ENCODE peak calls at places on chromosomes 16 and 17, in seven cellular contexts. One of them, this sample, is unnamed.

GRCh38 chr16:83954577-83955016 is 1.6 kb downstream of the OSGIN1 start:
- DNase-seq in stomach: peak; percentile 56
- DNase-seq in breast epithelium: peak; percentile 63
- DNase-seq in HCT116: peak; percentile 54
- DNase-seq in prostate gland: no peak
- DNase-seq in suprapubic skin: no peak
- DNase-seq in H1: no peak
- DNase-seq in this sample: peak; percentile 74

GRCh38 chr16:27179500-27180072 is 23.7 kb upstream of the KDM8 start:
- DNase-seq in stomach: peak; percentile 88
- DNase-seq in breast epithelium: peak; percentile 38
- DNase-seq in HCT116: peak; percentile 58
- DNase-seq in prostate gland: peak; percentile 57
- DNase-seq in suprapubic skin: peak; percentile 92
- DNase-seq in H1: peak; percentile 96
- DNase-seq in this sample: peak; percentile 92

GRCh38 chr17:37816951-37817350 is 72.1 kb upstream of the HNF1B start:
- DNase-seq in stomach: no peak
- DNase-seq in breast epithelium: no peak
- DNase-seq in HCT116: no peak
- DNase-seq in prostate gland: peak; percentile 27
- DNase-seq in suprapubic skin: no peak
- DNase-seq in H1: no peak
- DNase-seq in this sample: no peak

GRCh38 chr17:1617620-1618174 is 10.9 kb downstream of the SLC43A2 start:
- DNase-seq in stomach: peak; percentile 52
- DNase-seq in breast epithelium: no peak
- DNase-seq in HCT116: peak; percentile 93
- DNase-seq in prostate gland: no peak
- DNase-seq in suprapubic skin: no peak
- DNase-seq in H1: no peak
- DNase-seq in this sample: peak; percentile 82

GRCh38 chr16:89581045-89581695 is 5.6 kb downstream of the CPNE7 start:
- DNase-seq in stomach: no peak
- DNase-seq in breast epithelium: no peak
- DNase-seq in HCT116: peak; percentile 66
- DNase-seq in prostate gland: no peak
- DNase-seq in suprapubic skin: no peak
- DNase-seq in H1: no peak
- DNase-seq in this sample: no peak

GRCh38 chr16:105521-105920 is 27.5 kb downstream of the MPG start:
- DNase-seq in stomach: no peak
- DNase-seq in breast epithelium: no peak
- DNase-seq in HCT116: no peak
- DNase-seq in prostate gland: no peak
- DNase-seq in suprapubic skin: no peak
- DNase-seq in H1: no peak
- DNase-seq in this sample: no peak

GRCh38 chr17:74429604-74430384 is 2.1 kb upstream of the GPRC5C start:
- DNase-seq in stomach: peak; percentile 74
- DNase-seq in breast epithelium: peak; percentile 41
- DNase-seq in HCT116: no peak
- DNase-seq in prostate gland: peak; percentile 76
- DNase-seq in suprapubic skin: no peak
- DNase-seq in H1: no peak
- DNase-seq in this sample: peak; percentile 67

GRCh38 chr17:36977066-36977465 is 28.3 kb downstream of the AATF start:
- DNase-seq in stomach: no peak
- DNase-seq in breast epithelium: no peak
- DNase-seq in HCT116: no peak
- DNase-seq in prostate gland: no peak
- DNase-seq in suprapubic skin: no peak
- DNase-seq in H1: no peak
- DNase-seq in this sample: no peak

GRCh38 chr16:57530104-57530522 is 6.3 kb downstream of the CCDC102A start:
- DNase-seq in stomach: no peak
- DNase-seq in breast epithelium: no peak
- DNase-seq in HCT116: no peak
- DNase-seq in prostate gland: no peak
- DNase-seq in suprapubic skin: peak; percentile 72
- DNase-seq in H1: no peak
- DNase-seq in this sample: peak; percentile 63

GRCh38 chr17:27756467-27757371 is 43.6 kb downstream of the NOS2 start:
- DNase-seq in stomach: peak; percentile 69
- DNase-seq in breast epithelium: no peak
- DNase-seq in HCT116: peak; percentile 23
- DNase-seq in prostate gland: peak; percentile 27
- DNase-seq in suprapubic skin: no peak
- DNase-seq in H1: peak; percentile 86
- DNase-seq in this sample: peak; percentile 68

GRCh38 chr17:2547176-2547575 is 35.5 kb upstream of the METTL16 start:
- DNase-seq in stomach: no peak
- DNase-seq in breast epithelium: no peak
- DNase-seq in HCT116: no peak
- DNase-seq in prostate gland: no peak
- DNase-seq in suprapubic skin: no peak
- DNase-seq in H1: no peak
- DNase-seq in this sample: no peak

GRCh38 chr16:69112285-69113129 is 7.1 kb downstream of the HAS3 start:
- DNase-seq in stomach: peak; percentile 71
- DNase-seq in breast epithelium: no peak
- DNase-seq in HCT116: no peak
- DNase-seq in prostate gland: no peak
- DNase-seq in suprapubic skin: no peak
- DNase-seq in H1: peak; percentile 90
- DNase-seq in this sample: peak; percentile 64

GRCh38 chr16:17224859-17225258 is 245.9 kb downstream of the XYLT1 start:
- DNase-seq in stomach: peak; percentile 36
- DNase-seq in breast epithelium: peak; percentile 73
- DNase-seq in HCT116: no peak
- DNase-seq in prostate gland: peak; percentile 69
- DNase-seq in suprapubic skin: no peak
- DNase-seq in H1: no peak
- DNase-seq in this sample: peak; percentile 66

GRCh38 chr17:9291912-9292562 is 270.7 kb downstream of the NTN1 start:
- DNase-seq in stomach: peak; percentile 42
- DNase-seq in breast epithelium: no peak
- DNase-seq in HCT116: no peak
- DNase-seq in prostate gland: peak; percentile 46
- DNase-seq in suprapubic skin: no peak
- DNase-seq in H1: peak; percentile 66
- DNase-seq in this sample: peak; percentile 43

GRCh38 chr16:23353440-23353839 is 51.3 kb downstream of the SCNN1B start:
- DNase-seq in stomach: no peak
- DNase-seq in breast epithelium: no peak
- DNase-seq in HCT116: no peak
- DNase-seq in prostate gland: no peak
- DNase-seq in suprapubic skin: no peak
- DNase-seq in H1: no peak
- DNase-seq in this sample: no peak

GRCh38 chr16:5321925-5322324 is 224.3 kb upstream of the EEF2KMT start:
- DNase-seq in stomach: no peak
- DNase-seq in breast epithelium: no peak
- DNase-seq in HCT116: no peak
- DNase-seq in prostate gland: no peak
- DNase-seq in suprapubic skin: no peak
- DNase-seq in H1: no peak
- DNase-seq in this sample: no peak

GRCh38 chr17:50272711-50273653 is 1.3 kb upstream of the TMEM92 start:
- DNase-seq in stomach: peak; percentile 62
- DNase-seq in breast epithelium: no peak
- DNase-seq in HCT116: no peak
- DNase-seq in prostate gland: no peak
- DNase-seq in suprapubic skin: peak; percentile 83
- DNase-seq in H1: peak; percentile 95
- DNase-seq in this sample: peak; percentile 62

GRCh38 chr17:38912221-38912813 is 13.1 kb upstream of the LASP1NB start:
- DNase-seq in stomach: peak; percentile 52
- DNase-seq in breast epithelium: no peak
- DNase-seq in HCT116: no peak
- DNase-seq in prostate gland: no peak
- DNase-seq in suprapubic skin: peak; percentile 68
- DNase-seq in H1: no peak
- DNase-seq in this sample: peak; percentile 50

GRCh38 chr16:28984619-28985135 is at the start of gene LAT:
- DNase-seq in stomach: peak; percentile 40
- DNase-seq in breast epithelium: no peak
- DNase-seq in HCT116: no peak
- DNase-seq in prostate gland: no peak
- DNase-seq in suprapubic skin: no peak
- DNase-seq in H1: no peak
- DNase-seq in this sample: peak; percentile 56

GRCh38 chr17:41492771-41493170 is 3.1 kb upstream of the KRT36 start:
- DNase-seq in stomach: no peak
- DNase-seq in breast epithelium: no peak
- DNase-seq in HCT116: no peak
- DNase-seq in prostate gland: no peak
- DNase-seq in suprapubic skin: no peak
- DNase-seq in H1: no peak
- DNase-seq in this sample: peak; percentile 32

GRCh38 chr17:31112001-31112661 is 17.4 kb downstream of the NF1 start:
- DNase-seq in stomach: no peak
- DNase-seq in breast epithelium: no peak
- DNase-seq in HCT116: no peak
- DNase-seq in prostate gland: no peak
- DNase-seq in suprapubic skin: no peak
- DNase-seq in H1: no peak
- DNase-seq in this sample: no peak

DNA sequence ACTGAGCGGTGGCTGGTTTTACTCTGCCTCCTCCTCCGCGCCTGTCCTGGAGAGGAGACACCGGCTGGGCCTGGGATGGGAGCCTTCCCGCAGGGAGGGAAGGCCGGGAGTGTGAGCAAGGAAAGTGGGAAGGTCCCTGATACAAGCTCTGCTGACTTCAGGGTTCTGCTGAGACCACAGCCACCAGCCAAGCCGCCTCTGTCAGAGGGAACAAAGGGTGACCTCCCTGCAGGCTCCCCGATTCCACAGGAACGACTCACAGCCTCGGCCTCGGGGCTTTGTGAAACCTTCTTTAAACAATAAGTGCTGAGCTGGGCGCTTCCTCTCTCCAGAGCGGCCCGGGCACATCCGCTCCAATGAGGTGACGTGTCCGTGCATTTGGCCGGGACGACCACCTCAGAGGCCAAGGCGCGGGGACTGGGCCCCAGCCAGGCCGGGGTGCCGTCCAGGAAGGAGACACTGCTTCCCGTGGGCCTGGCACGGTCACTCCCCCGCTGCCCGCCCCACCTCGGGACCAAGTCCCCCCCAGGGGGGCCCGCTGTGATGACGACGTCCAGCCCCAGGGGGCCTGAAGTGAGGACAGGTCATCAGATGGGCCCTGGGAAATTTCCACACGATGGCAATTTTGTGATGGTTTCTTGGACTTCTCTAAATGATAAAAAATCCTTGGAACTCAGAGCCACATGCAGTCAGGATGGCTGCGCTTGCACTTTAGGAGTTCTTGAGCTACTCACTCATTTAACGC is 11.8 kb upstream of the CIBAR2 start:
- DNase-seq in stomach: no peak
- DNase-seq in breast epithelium: peak; percentile 82
- DNase-seq in HCT116: no peak
- DNase-seq in prostate gland: no peak
- DNase-seq in suprapubic skin: peak; percentile 90
- DNase-seq in H1: no peak
- DNase-seq in this sample: peak; percentile 26
- TF ChIP-seq POLR2AphosphoS5 in stomach: no peak
- TF ChIP-seq POLR2AphosphoS5 in breast epithelium: peak; percentile 76
- TF ChIP-seq POLR2AphosphoS5 in HCT116: no peak
- TF ChIP-seq POLR2AphosphoS5 in prostate gland: peak; percentile 35
- TF ChIP-seq POLR2AphosphoS5 in suprapubic skin: peak; percentile 32
- TF ChIP-seq POLR2AphosphoS5 in H1: no peak
- TF ChIP-seq POLR2AphosphoS5 in this sample: no peak

GRCh38 chr16:84975522-84975921 is 35.8 kb downstream of the ZDHHC7 start:
- DNase-seq in stomach: no peak
- DNase-seq in breast epithelium: no peak
- DNase-seq in HCT116: no peak
- DNase-seq in prostate gland: no peak
- DNase-seq in suprapubic skin: no peak
- DNase-seq in H1: no peak
- DNase-seq in this sample: no peak
- H3K4me1 ChIP-seq in stomach: peaks cover 30% of the 10 kb centered on the region
- H3K4me1 ChIP-seq in breast epithelium: no peaks in the 10 kb centered on the region
- H3K4me1 ChIP-seq in HCT116: no peaks in the 10 kb centered on the region
- H3K4me1 ChIP-seq in prostate gland: peaks cover 14% of the 10 kb centered on the region
- H3K4me1 ChIP-seq in suprapubic skin: peaks cover 15% of the 10 kb centered on the region
- H3K4me1 ChIP-seq in H1: no peaks in the 10 kb centered on the region
- H3K4me1 ChIP-seq in this sample: no peaks in the 10 kb centered on the region

GRCh38 chr17:82104797-82105416 is 6.9 kb upstream of the FASN start:
- DNase-seq in stomach: no peak
- DNase-seq in breast epithelium: no peak
- DNase-seq in HCT116: no peak
- DNase-seq in prostate gland: no peak
- DNase-seq in suprapubic skin: no peak
- DNase-seq in H1: no peak
- DNase-seq in this sample: no peak

GRCh38 chr17:82105417-82105881 is 7.4 kb upstream of the FASN start:
- DNase-seq in stomach: no peak
- DNase-seq in breast epithelium: no peak
- DNase-seq in HCT116: no peak
- DNase-seq in prostate gland: no peak
- DNase-seq in suprapubic skin: no peak
- DNase-seq in H1: peak; percentile 47
- DNase-seq in this sample: no peak

GRCh38 chr17:82106697-82107305 is 8.8 kb upstream of the FASN start:
- DNase-seq in stomach: peak; percentile 83
- DNase-seq in breast epithelium: no peak
- DNase-seq in HCT116: no peak
- DNase-seq in prostate gland: no peak
- DNase-seq in suprapubic skin: no peak
- DNase-seq in H1: no peak
- DNase-seq in this sample: no peak

GRCh38 chr17:82107341-82107860 is 9.4 kb upstream of the FASN start:
- DNase-seq in stomach: no peak
- DNase-seq in breast epithelium: no peak
- DNase-seq in HCT116: no peak
- DNase-seq in prostate gland: no peak
- DNase-seq in suprapubic skin: no peak
- DNase-seq in H1: peak; percentile 48
- DNase-seq in this sample: no peak

GRCh38 chr17:82105882-82106696 is 8.1 kb upstream of the FASN start:
- DNase-seq in stomach: peak; percentile 83
- DNase-seq in breast epithelium: peak; percentile 63
- DNase-seq in HCT116: peak; percentile 82
- DNase-seq in prostate gland: peak; percentile 91
- DNase-seq in suprapubic skin: peak; percentile 74
- DNase-seq in H1: peak; percentile 79
- DNase-seq in this sample: peak; percentile 78
- TF ChIP-seq POLR2AphosphoS5 in stomach: peak; percentile 62
- TF ChIP-seq POLR2AphosphoS5 in breast epithelium: no peak
- TF ChIP-seq POLR2AphosphoS5 in HCT116: peak; percentile 98
- TF ChIP-seq POLR2AphosphoS5 in prostate gland: peak; percentile 70
- TF ChIP-seq POLR2AphosphoS5 in suprapubic skin: no peak
- TF ChIP-seq POLR2AphosphoS5 in H1: no peak
- TF ChIP-seq POLR2AphosphoS5 in this sample: peak; percentile 66

DNA sequence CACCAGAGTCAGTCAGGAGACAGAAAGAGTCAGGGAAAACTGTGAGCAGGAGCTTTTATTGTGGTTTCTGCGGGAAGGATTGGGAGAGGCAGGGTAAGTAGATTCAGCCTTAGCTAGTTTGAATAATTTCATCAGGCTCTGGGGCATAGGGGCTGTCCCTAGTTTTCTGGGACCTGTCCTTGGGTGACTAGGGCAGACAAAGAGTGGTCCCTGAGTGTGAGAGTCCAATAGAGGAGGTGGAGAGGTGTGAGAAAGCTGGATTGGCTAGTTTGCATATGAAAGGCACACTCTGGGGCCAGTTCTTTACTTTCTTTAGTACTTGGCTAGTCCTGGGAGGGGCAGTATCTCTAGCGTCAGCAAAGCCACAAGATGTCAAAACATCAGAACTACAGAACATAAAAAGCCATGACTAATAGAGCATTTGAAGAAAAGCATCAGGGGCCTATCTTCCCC is 255.6 kb downstream of the HS3ST3A1 start:
- DNase-seq in stomach: no peak
- DNase-seq in breast epithelium: no peak
- DNase-seq in HCT116: no peak
- DNase-seq in prostate gland: no peak
- DNase-seq in suprapubic skin: no peak
- DNase-seq in H1: no peak
- DNase-seq in this sample: no peak
- H3K4me1 ChIP-seq in stomach: no peaks in the 10 kb centered on the region
- H3K4me1 ChIP-seq in breast epithelium: no peaks in the 10 kb centered on the region
- H3K4me1 ChIP-seq in HCT116: peaks cover 11% of the 10 kb centered on the region
- H3K4me1 ChIP-seq in prostate gland: no peaks in the 10 kb centered on the region
- H3K4me1 ChIP-seq in suprapubic skin: no peaks in the 10 kb centered on the region
- H3K4me1 ChIP-seq in H1: no peaks in the 10 kb centered on the region
- H3K4me1 ChIP-seq in this sample: no peaks in the 10 kb centered on the region

This sample was measured in transverse colon.